ENCODE peak calls at places on chromosomes 2 and 18, in four cellular contexts. O is activated CD4-positive, alpha-beta T cell treated with anti-CD3 and anti-CD28 coated beads for 48 hours; C is stimulated activated naive CD8-positive, alpha-beta T cell treated with anti-CD3 and anti-CD28 coated beads, Interleukin-15, Interleukin-2, amounts not matched to agents 100 U/mL and 50 U/mL, for 24 hours; Q is substantia nigra. P is an unnamed sample.

GRCh38 chr2:190446750-190447516 is 38.8 kb downstream of the MFSD6 start:
- DNase-seq in O (no peak), C (no peak), Q (no peak), P (no peak)

GRCh38 chr2:181203412-181203811 is 223.0 kb downstream of the UBE2E3 start:
- DNase-seq in O (no peak), C (no peak), Q (no peak), P (no peak)

GRCh38 chr18:73768043-73768442 is 379.6 kb downstream of the FBXO15 start:
- DNase-seq in O (no peak), C (no peak), Q (no peak), P (no peak)

GRCh38 chr2:176085861-176086771 is 2.4 kb upstream of the EVX2 start:
- DNase-seq in O (no peak), C (no peak), Q (no peak), P (no peak)

GRCh38 chr2:188189356-188189755 is 102.3 kb upstream of the GULP1 start:
- DNase-seq in O (no peak), C (no peak), Q (no peak), P (no peak)

GRCh38 chr2:20972792-20973565 is 70.9 kb downstream of the APOB start:
- DNase-seq in O (no peak), C (no peak), Q (no peak), P (no peak)

GRCh38 chr18:9066817-9067306 is 35.6 kb upstream of the NDUFV2 start:
- DNase-seq in O (no peak), C (no peak), Q (no peak), P (no peak)

GRCh38 chr2:28624798-28625701 is 126.6 kb upstream of the PPP1CB start:
- DNase-seq in O (peak; percentile 77), C (peak; percentile 88), Q (no peak), P (peak; percentile 86)

GRCh38 chr18:10923671-10924070 is 225.7 kb downstream of the PIEZO2 start:
- DNase-seq in O (no peak), C (no peak), Q (no peak), P (no peak)

P was measured in activated naive CD8-positive, alpha-beta T cell treated with anti-CD3 and anti-CD28 coated beads for 36 hours.